ENCODE peak calls at places on chromosomes 2 and 18, in seven cellular contexts. U is WERI-Rb-1, B is tibial nerve, G is K562, J is neural progenitor cell, A is pancreas, Z is upper lobe of right lung. Y is an unnamed sample. For H3K27me3, the result is how much of the 10 kb centered on the place peaks cover.

GRCh38 chr2:105761931-105762515 is 17.3 kb downstream of the NCK2 start:
- DNase-seq in B (no peak), J (peak), G (no peak), Z (no peak), A (no peak), U (no peak), Y (no peak)

GRCh38 chr2:214471382-214471781 is 60.5 kb downstream of the VWC2L start:
- DNase-seq in J (no peak), A (no peak), G (no peak), Z (no peak), U (no peak), B (no peak), Y (no peak)

GRCh38 chr2:72847916-72848315 is 22.1 kb upstream of the EXOC6B start:
- DNase-seq in A (no peak), B (no peak), Z (no peak), J (peak), U (peak), G (no peak), Y (no peak)

GRCh38 chr2:168160897-168161296 is 86.5 kb downstream of the STK39 start:
- DNase-seq in A (no peak), J (peak), Z (no peak), G (peak), U (peak), B (no peak), Y (no peak)

GRCh38 chr2:72415256-72415655 is 267.6 kb upstream of the CYP26B1 start:
- DNase-seq in Z (no peak), A (no peak), G (no peak), J (no peak), B (no peak), U (no peak), Y (no peak)

GRCh38 chr2:134727385-134727784 is 8.6 kb upstream of the TMEM163 start:
- DNase-seq in A (peak), U (no peak), Z (no peak), G (no peak), J (no peak), B (no peak), Y (no peak)

GRCh38 chr2:96253006-96253405 is 12.8 kb downstream of the TMEM127 start:
- DNase-seq in B (no peak), U (no peak), A (no peak), Z (no peak), J (no peak), G (no peak), Y (no peak)

GRCh38 chr2:100876231-100876860 is 56.4 kb downstream of the NPAS2 start:
- DNase-seq in B (no peak), A (no peak), Z (no peak), U (no peak), G (no peak), J (no peak), Y (no peak)

GRCh38 chr2:3185256-3185655 is 192.4 kb downstream of the EIPR1 start:
- DNase-seq in G (no peak), U (no peak), B (no peak), A (no peak), J (no peak), Z (no peak), Y (no peak)

GRCh38 chr2:13193900-13194299 is 477.2 kb downstream of the TRIB2 start:
- DNase-seq in A (no peak), G (no peak), U (peak), Z (no peak), J (peak), B (no peak), Y (no peak)

GRCh38 chr2:196759378-196759706 is 40.1 kb downstream of the GTF3C3 start:
- DNase-seq in A (no peak), G (no peak), Z (no peak), B (no peak), U (no peak), J (no peak), Y (no peak)

GRCh38 chr2:215572341-215572848 is 136.5 kb upstream of the FN1 start:
- DNase-seq in U (no peak), A (no peak), B (no peak), J (no peak), G (no peak), Z (no peak), Y (no peak)

GRCh38 chr2:96907405-96908041 is 37.6 kb upstream of the SEMA4C start:
- DNase-seq in A (peak), Z (no peak), U (peak), J (peak), G (no peak), B (peak), Y (peak)

GRCh38 chr2:124566518-124566970 is 541.5 kb downstream of the CNTNAP5 start:
- DNase-seq in B (no peak), G (no peak), U (no peak), A (peak), Z (no peak), J (no peak), Y (peak)

GRCh38 chr2:182240862-182241371 is 185.9 kb downstream of the PDE1A start:
- DNase-seq in A (peak), U (peak), B (no peak), Z (no peak), G (no peak), J (peak), Y (no peak)

GRCh38 chr2:136006658-136007057 is 21.2 kb upstream of the DARS1 start:
- DNase-seq in B (no peak), Z (no peak), U (no peak), A (no peak), J (no peak), G (no peak), Y (no peak)

GRCh38 chr2:74441690-74442482 is at the start of gene RTKN:
- DNase-seq in G (no peak), Z (peak), B (peak), A (peak), J (peak), U (no peak), Y (peak)

GRCh38 chr2:107927034-107927534 is 59.2 kb upstream of the SLC5A7 start:
- DNase-seq in B (no peak), Z (no peak), A (no peak), J (no peak), G (no peak), U (no peak), Y (no peak)

GRCh38 chr2:164896634-164897033 is 55.0 kb upstream of the COBLL1 start:
- DNase-seq in A (no peak), G (no peak), Z (no peak), B (no peak), U (no peak), J (no peak), Y (no peak)

GRCh38 chr18:79870369-79871025 is 72.8 kb downstream of the KCNG2 start:
- DNase-seq in J (no peak), A (no peak), B (peak), Z (no peak), G (no peak), U (no peak), Y (peak)

GRCh38 chr18:62420513-62421209 is 95.6 kb downstream of the TNFRSF11A start:
- DNase-seq in J (no peak), U (no peak), G (peak), Z (no peak), A (peak), B (no peak), Y (no peak)

GRCh38 chr18:3294435-3295080 is 32.6 kb downstream of the MYL12B start:
- DNase-seq in A (no peak), Z (no peak), B (no peak), G (peak), U (no peak), J (no peak), Y (no peak)

GRCh38 chr2:6957910-6958615 is 40.9 kb downstream of the RNF144A start:
- DNase-seq in U (peak), A (no peak), Z (no peak), B (no peak), J (no peak), G (no peak), Y (no peak)

GRCh38 chr18:41942254-41942653 is 12.8 kb upstream of the PIK3C3 start:
- DNase-seq in A (no peak), G (no peak), Z (no peak), B (no peak), U (no peak), J (no peak), Y (no peak)

GRCh38 chr2:62467100-62467474 is 38.9 kb downstream of the TMEM17 start:
- DNase-seq in U (no peak), Z (no peak), A (no peak), B (no peak), G (no peak), J (no peak), Y (no peak)

GRCh38 chr2:198587726-198588125 is 783.3 kb downstream of the PLCL1 start:
- DNase-seq in G (no peak), Z (no peak), A (no peak), U (no peak), B (no peak), J (no peak), Y (no peak)

GRCh38 chr2:160522951-160523700 is 29.5 kb upstream of the RBMS1 start:
- DNase-seq in U (no peak), Z (no peak), J (no peak), B (no peak), G (no peak), A (no peak), Y (no peak)

GRCh38 chr2:26588576-26588975 is 52.6 kb downstream of the CIB4 start:
- DNase-seq in G (no peak), J (no peak), B (no peak), Z (peak), A (no peak), U (peak), Y (no peak)

GRCh38 chr2:73021371-73022010 is 50.0 kb downstream of the SFXN5 start:
- DNase-seq in U (no peak), J (no peak), A (no peak), Z (no peak), G (no peak), B (no peak), Y (no peak)

GRCh38 chr2:164735309-164735919 is 106.2 kb downstream of the COBLL1 start:
- DNase-seq in Z (no peak), J (no peak), U (no peak), G (no peak), B (no peak), A (no peak), Y (no peak)

GRCh38 chr2:241762933-241763369 is 13.7 kb upstream of the GAL3ST2 start:
- DNase-seq in U (no peak), A (no peak), J (no peak), B (no peak), Z (peak), G (peak), Y (no peak)

DNA sequence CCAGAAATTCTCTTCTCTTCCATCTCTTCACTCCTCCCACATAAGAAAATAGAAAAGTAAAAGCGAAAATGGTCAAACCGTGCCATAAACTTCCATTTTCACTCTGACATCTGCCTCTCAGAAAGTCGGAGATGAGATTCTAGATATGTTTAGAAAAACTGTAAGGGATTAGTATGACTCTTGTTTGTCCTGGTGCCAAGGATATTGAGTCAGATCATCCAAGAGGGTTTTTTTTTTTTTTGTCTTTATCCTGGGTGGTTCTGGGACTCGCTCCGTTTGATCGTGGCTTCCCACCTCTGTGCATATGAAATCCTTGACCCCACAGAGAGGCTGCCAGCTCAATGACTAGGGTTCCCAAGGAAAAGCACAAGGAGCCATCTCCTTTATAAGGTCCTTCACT is 17.3 kb downstream of the EN1 start:
- DNase-seq in B (no peak), G (no peak), A (no peak), Z (no peak), J (no peak), U (no peak), Y (no peak)
- H3K27me3 ChIP-seq in B (under half), G (under half), A (under half), Z (half or more), J (half or more), U (half or more), Y (half or more)

GRCh38 chr18:73509460-73509859 is 638.2 kb downstream of the FBXO15 start:
- DNase-seq in Z (no peak), J (no peak), A (no peak), U (no peak), G (no peak), B (no peak), Y (no peak)

GRCh38 chr18:73514449-73514848 is 633.2 kb downstream of the FBXO15 start:
- DNase-seq in B (no peak), Z (no peak), J (no peak), A (no peak), G (no peak), U (no peak), Y (no peak)

DNA sequence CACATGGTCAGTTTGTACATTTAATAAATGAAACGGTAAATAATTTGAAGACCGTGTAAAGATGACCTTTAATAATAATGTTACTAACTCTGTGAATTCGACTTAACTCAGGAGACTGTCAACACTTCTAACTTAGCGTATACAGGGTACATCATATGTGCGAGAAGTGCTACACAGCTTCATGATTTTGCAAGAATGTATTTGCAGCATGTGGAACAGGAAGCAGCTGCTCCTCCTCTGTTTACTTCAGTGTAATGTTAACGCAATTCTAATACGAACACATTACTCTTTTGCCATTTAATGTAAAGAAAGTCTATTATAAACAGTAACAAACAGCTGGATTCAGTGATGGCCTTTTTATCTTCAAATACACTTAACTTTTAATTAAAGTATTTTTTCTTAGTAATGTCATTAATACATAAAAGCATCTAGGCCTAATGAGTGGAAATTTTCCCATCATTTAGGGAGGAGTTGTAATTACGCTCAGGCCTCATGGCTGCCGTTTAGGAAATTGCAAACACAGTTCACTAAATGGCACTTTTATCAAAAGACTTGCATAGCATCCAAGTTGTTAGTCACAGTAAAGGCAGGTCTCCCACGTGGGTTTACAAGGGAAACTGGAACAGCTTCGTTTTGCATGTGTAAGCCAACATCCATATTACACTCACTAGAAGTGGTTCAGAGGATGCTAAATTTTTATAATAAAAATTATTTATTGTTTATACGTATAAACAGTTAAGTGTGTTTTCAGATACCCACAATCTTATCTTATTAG is 635.7 kb downstream of the FBXO15 start:
- DNase-seq in B (no peak), U (no peak), G (no peak), Z (no peak), A (no peak), J (no peak), Y (no peak)
- TF ChIP-seq CTCF in B (no peak), U (no peak), G (no peak), Z (no peak), A (no peak), J (no peak), Y (no peak)

GRCh38 chr18:22348521-22349316 is 69.0 kb downstream of the CTAGE1 start:
- DNase-seq in J (peak), Z (peak), B (no peak), G (no peak), A (peak), U (no peak), Y (peak)
- H3K27me3 ChIP-seq in J (half or more), Z (under half), B (under half), G (under half), A (under half), U (half or more), Y (under half)

DNA sequence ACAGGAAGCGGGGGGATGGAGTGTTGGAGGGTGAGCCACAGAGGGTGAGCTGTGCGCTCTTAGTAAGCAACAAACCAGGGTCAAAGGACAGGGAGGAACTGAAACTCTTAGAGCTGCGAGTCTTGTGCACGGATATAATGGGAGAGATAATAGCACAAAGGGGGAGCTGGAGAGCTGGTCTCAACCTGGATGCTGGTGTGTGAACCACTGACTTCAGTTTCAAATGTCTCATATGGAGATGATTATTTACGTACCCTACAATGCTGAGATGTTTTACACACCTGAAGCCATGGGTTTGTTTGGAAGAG is 35.9 kb downstream of the PTGR3 start:
- DNase-seq in U (no peak), J (peak), A (no peak), Z (no peak), G (no peak), B (no peak), Y (no peak)
- TF ChIP-seq CTCF in U (peak), J (peak), A (no peak), Z (no peak), G (no peak), B (no peak), Y (no peak)

GRCh38 chr2:176178271-176178806 is 10.1 kb upstream of the HOXD1 start:
- DNase-seq in B (no peak), G (no peak), Z (no peak), J (peak), A (no peak), U (peak), Y (no peak)
- H3K27me3 ChIP-seq in B (under half), G (half or more), Z (half or more), J (half or more), A (under half), U (half or more), Y (half or more)

GRCh38 chr2:216992056-216992455 is 132.2 kb upstream of the TNP1 start:
- DNase-seq in J (no peak), A (no peak), U (no peak), G (no peak), B (no peak), Z (no peak), Y (no peak)

GRCh38 chr2:216991563-216991962 is 131.7 kb upstream of the TNP1 start:
- DNase-seq in Z (no peak), B (peak), U (no peak), G (no peak), J (no peak), A (no peak), Y (no peak)

GRCh38 chr2:216985658-216986141 is 125.8 kb upstream of the TNP1 start:
- DNase-seq in J (peak), Z (no peak), A (no peak), B (no peak), U (peak), G (no peak), Y (no peak)

GRCh38 chr2:216987176-216987809 is 127.4 kb upstream of the TNP1 start:
- DNase-seq in U (no peak), B (peak), G (peak), J (no peak), A (no peak), Z (no peak), Y (no peak)

GRCh38 chr2:216989335-216990129 is 129.7 kb upstream of the TNP1 start:
- DNase-seq in J (no peak), U (peak), Z (no peak), G (no peak), A (no peak), B (no peak), Y (no peak)
- TF ChIP-seq CTCF in J (no peak), U (peak), Z (no peak), G (peak), A (no peak), B (no peak), Y (no peak)

GRCh38 chr2:176200971-176201370 is 12.5 kb downstream of the HOXD1 start:
- DNase-seq in A (no peak), Z (no peak), B (no peak), G (no peak), J (no peak), U (no peak), Y (no peak)
- H3K27me3 ChIP-seq in A (under half), Z (under half), B (under half), G (under half), J (half or more), U (half or more), Y (half or more)

DNA sequence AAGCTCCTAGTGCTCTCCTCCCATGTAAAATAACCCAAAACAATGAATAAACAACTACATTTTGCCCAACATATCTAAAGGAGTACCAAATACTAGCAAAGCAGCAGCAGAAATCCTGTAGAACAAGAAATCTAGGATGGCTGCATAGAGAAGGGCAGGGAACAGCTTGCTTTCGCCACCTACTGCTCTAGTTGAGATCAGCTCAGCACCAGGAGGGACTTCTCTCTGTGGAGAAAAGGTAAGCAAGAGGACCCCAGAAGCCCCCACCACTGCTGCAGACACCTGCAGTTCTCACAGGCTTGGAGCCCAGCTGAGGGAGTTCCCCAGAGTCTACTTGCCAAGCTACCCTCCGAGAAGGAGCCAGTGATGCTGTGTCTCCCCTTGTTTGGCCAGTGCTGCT is 243.0 kb upstream of the CHST9 start:
- DNase-seq in Z (peak), G (no peak), U (peak), J (no peak), B (no peak), A (no peak), Y (no peak)
- TF ChIP-seq CTCF in Z (no peak), G (no peak), U (peak), J (no peak), B (no peak), A (no peak), Y (no peak)

DNA sequence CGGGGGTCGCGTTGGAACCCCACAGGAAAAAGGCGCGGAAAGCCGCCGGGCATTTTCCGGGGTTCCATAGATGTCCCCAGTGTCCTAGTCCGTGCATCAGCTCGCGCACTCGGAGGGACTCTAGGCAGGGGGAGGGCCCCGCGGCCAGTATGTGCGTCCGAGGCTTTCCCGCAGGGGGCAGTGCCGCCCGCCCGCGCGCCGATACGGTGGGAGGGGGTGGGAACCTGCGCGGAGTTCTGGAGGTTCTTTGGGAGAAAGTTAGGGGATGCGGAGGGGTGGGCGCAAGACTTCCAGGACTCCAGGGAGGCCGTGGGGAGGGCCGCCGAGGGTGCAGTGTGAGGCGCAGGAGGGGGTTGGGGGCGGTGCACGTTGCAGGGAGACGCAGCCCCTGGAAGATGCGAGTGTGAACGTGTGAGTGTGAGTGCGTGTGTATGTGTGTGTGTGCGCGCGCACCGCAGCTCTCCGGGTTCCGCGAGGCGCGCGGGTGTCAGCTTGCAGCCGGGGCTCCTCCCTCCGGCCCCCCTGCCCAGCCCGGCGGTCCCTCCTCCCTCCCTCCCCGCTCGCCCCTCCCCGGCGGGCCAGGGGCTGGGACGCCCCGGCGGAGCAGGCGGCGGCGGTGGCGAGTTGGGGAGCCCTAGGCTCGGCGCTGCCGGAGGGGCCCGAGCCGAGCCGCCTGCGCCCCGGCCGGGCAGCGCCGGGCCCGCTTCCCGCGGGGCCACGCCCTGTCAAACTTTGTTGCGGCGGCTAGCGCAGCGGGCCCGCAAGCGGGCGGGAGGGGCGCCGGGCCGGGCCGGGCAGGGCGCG is at the start of gene TCF7L1:
- DNase-seq in G (peak), B (peak), Z (peak), U (peak), A (peak), J (peak), Y (peak)
- H3K27me3 ChIP-seq in G (under half), B (under half), Z (under half), U (under half), A (under half), J (under half), Y (half or more)

GRCh38 chr2:111994042-111994441 is 61.0 kb upstream of the TMEM87B start:
- DNase-seq in J (no peak), B (no peak), Z (no peak), G (no peak), U (no peak), A (no peak), Y (no peak)
- TF ChIP-seq CTCF in J (no peak), B (no peak), Z (no peak), G (no peak), U (no peak), A (no peak), Y (no peak)